ENCODE peak calls at places on chromosomes 5 and 9, in five cellular contexts. X is omental fat pad, D is stomach, V is hepatocyte, F is RWPE1. O is an unnamed sample.

GRCh38 chr9:85971731-85972130 is 30.8 kb downstream of the NAA35 start:
- DNase-seq in X (no peak), D (no peak), V (no peak), F (no peak), O (no peak)

GRCh38 chr9:5644522-5644921 is 15.6 kb downstream of the RIC1 start:
- DNase-seq in X (no peak), D (no peak), V (no peak), F (peak), O (no peak)

GRCh38 chr5:131514316-131515275 is 120.4 kb downstream of the RAPGEF6 start:
- DNase-seq in X (no peak), D (no peak), V (no peak), F (no peak), O (no peak)

GRCh38 chr5:140840978-140841962 is at the start of gene PCDHA8:
- DNase-seq in X (no peak), D (no peak), V (no peak), F (peak), O (no peak)

GRCh38 chr5:42951847-42952411 is 88.2 kb downstream of the ANXA2R start:
- DNase-seq in X (no peak), D (peak), V (no peak), F (no peak), O (peak)

GRCh38 chr5:126858441-126858840 is 81.5 kb downstream of the LMNB1 start:
- DNase-seq in X (no peak), D (no peak), V (no peak), F (no peak), O (no peak)

GRCh38 chr5:35853652-35854051 is 3.0 kb upstream of the IL7R start:
- DNase-seq in X (no peak), D (no peak), V (no peak), F (no peak), O (no peak)

GRCh38 chr9:137372693-137373610 is 50.0 kb downstream of the EXD3 start:
- DNase-seq in X (no peak), D (no peak), V (no peak), F (no peak), O (no peak)

GRCh38 chr9:34334337-34334824 is 5.0 kb downstream of the NUDT2 start:
- DNase-seq in X (no peak), D (no peak), V (no peak), F (no peak), O (no peak)

GRCh38 chr9:38309324-38310195 is 82.9 kb upstream of the ALDH1B1 start:
- DNase-seq in X (no peak), D (no peak), V (peak), F (no peak), O (no peak)

GRCh38 chr5:78242001-78242400 is 52.5 kb downstream of the AP3B1 start:
- DNase-seq in X (no peak), D (no peak), V (no peak), F (no peak), O (no peak)

GRCh38 chr9:27528278-27528885 is 1.2 kb downstream of the MOB3B start:
- DNase-seq in X (peak), D (peak), V (peak), F (peak), O (peak)

GRCh38 chr5:142924135-142924883 is 154.1 kb downstream of the ARHGAP26 start:
- DNase-seq in X (no peak), D (no peak), V (no peak), F (peak), O (no peak)

GRCh38 chr5:77892061-77893010 is 116.2 kb upstream of the TBCA start:
- DNase-seq in X (no peak), D (no peak), V (no peak), F (no peak), O (no peak)

GRCh38 chr9:93085676-93086075 is 10.3 kb upstream of the CARD19 start:
- DNase-seq in X (no peak), D (no peak), V (no peak), F (no peak), O (no peak)

GRCh38 chr5:134161712-134162395 is 14.9 kb downstream of the SKP1 start:
- DNase-seq in X (no peak), D (peak), V (no peak), F (no peak), O (no peak)

GRCh38 chr9:120693609-120694008 is 20.7 kb downstream of the MEGF9 start:
- DNase-seq in X (no peak), D (no peak), V (no peak), F (no peak), O (no peak)

DNA sequence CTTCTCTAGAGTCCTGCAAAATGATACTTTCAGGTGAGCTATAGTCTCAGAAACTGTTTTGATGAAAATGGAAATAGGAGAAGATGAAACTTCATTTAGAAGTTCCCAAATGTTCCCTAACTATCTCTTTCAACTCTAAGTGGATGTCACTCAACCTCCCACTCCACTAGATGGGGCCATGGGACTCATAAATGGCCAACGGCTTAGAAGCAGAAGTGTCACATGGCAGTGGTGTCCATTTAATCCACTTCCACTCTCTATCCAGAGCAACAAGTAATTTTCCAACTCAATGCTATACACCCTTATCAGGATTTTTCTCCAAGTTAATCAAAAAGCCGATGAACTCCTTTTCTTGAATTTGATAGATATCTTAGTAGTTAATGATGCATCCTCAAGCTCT is 295.7 kb downstream of the EDIL3 start:
- DNase-seq in X (no peak), D (no peak), V (peak), F (no peak), O (no peak)
- TF ChIP-seq CTCF in X (no peak), D (no peak), V (peak), F (no peak), O (no peak)

DNA sequence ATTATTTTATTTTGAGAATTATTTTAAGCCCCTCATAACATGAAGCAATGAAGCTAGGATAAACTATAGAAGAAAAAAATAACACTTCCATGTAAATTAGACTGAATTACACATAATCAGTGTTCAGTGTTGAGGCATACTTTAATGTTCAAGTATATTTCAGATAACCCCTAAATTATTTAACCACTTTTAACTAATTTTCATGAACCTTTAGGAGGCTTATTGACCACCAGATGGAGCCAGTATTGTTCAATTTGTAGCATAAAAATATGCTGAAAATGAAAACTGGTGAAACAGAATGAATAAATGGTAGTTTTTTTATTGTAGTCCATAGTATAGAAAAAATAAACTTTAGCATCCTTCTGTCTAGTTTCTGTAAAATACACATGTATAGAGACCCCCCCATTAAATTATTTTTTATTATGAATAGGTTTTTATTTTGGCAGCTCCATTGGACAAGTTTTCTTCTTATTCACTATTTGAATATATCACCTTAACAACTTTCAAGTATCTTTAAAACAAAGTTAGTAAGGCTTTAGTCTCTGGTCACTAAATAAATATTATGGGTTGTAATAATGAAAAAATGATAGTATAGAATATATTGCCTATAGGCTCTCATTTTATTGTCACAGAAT is 190.1 kb downstream of the CWC27 start:
- DNase-seq in X (no peak), D (no peak), V (peak), F (peak), O (no peak)
- TF ChIP-seq CTCF in X (no peak), D (peak), V (peak), F (peak), O (peak)

GRCh38 chr5:103283120-103283519 is 24.6 kb downstream of the MACIR start:
- DNase-seq in X (no peak), D (no peak), V (no peak), F (no peak), O (no peak)
- TF ChIP-seq CTCF in X (no peak), D (no peak), V (no peak), F (no peak), O (no peak)

GRCh38 chr9:129322022-129322621 is 144.1 kb upstream of the IER5L start:
- DNase-seq in X (no peak), D (no peak), V (no peak), F (no peak), O (no peak)

GRCh38 chr9:129319076-129319937 is 141.2 kb upstream of the IER5L start:
- DNase-seq in X (peak), D (peak), V (no peak), F (no peak), O (peak)

GRCh38 chr9:129321511-129322021 is 143.5 kb upstream of the IER5L start:
- DNase-seq in X (no peak), D (peak), V (no peak), F (no peak), O (no peak)

GRCh38 chr9:129319938-129320481 is 141.9 kb upstream of the IER5L start:
- DNase-seq in X (peak), D (peak), V (no peak), F (no peak), O (no peak)

DNA sequence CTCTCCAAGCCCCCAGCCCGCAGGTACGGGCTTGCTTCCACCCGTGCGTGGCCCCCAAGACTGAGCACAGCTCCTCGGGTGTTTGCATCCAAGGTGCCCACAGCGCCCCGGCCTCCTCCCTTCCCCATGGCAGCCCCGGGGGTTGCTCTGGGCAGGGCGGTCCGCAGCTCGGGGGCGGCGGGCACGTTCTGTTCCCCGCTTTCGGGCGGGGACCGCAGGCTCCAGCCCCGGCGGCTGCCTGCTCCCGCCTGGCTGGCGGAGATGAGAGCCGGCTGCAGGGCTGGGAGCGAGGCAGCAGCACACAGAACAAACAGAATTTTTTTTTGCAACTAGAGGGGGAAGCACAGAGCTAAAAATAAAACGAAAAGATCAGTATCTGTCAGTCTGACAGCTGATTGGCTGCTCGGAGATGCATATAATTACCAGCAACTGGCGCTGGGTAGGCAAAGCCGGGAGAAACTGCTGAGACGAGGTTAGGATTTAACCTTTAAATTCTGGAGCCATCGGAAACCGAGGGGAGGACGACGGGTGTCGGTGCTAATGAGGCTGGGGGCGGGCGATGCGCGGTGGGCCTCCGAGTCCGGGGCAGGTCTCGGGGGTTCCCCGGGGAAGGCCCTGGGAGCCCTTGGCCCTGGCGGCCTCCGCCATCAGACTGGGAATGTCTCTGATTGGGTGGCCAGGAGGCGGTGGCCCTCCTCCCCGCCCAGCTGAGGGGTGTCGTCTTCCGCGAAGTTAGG is 142.7 kb upstream of the IER5L start:
- DNase-seq in X (peak), D (peak), V (peak), F (peak), O (no peak)
- TF ChIP-seq CTCF in X (no peak), D (no peak), V (peak), F (no peak), O (no peak)

GRCh38 chr5:179294891-179295777 is 50.1 kb downstream of the ADAMTS2 start:
- DNase-seq in X (no peak), D (no peak), V (no peak), F (no peak), O (no peak)
- TF ChIP-seq CTCF in X (no peak), D (no peak), V (no peak), F (no peak), O (no peak)

DNA sequence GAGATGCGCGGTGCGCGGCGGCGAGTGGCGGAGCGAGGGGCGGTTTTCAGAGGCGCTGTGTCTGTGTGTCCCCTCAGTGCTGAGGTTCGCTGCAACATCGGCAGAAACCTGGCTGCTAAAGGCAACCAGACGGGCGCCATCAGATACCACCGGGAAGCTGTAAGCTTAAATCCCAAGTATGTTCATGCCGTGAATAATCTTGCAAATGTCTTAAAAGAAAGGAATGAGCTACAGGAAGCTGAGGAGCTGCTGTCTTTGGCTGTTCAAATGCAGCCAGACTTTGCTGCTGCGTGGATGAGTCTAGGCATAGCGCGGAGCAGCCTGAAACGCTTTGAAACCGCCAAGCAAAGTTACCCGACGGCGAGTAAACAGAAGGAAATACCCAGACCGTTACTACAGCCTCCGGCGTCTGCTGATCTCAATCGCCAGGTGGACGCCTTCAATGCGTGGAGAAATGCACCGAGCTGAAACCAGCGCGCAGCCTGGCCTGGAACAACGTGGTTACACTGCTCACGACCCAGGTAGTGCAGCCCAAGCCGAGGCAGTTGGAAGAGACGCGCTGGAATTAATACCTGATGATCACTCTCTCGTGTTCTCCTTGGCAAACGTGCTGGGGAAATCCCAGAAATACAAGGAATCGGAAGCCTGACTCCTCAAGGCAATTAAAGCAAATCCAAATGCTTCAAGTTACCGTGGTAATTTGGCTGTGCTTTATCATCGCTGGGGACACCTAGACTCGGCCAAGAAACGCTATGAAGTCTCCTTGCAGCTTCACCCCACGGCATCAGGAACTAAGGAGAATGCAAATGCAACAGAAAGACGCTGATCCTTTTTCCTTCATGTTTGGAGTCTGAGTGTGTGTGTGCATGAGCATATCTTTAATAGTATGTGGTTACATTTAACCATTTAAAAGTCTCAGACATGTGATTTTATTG is 15.9 kb downstream of the OR2V1 start:
- DNase-seq in X (no peak), D (no peak), V (peak), F (peak), O (no peak)
- TF ChIP-seq CTCF in X (no peak), D (no peak), V (no peak), F (no peak), O (no peak)

GRCh38 chr5:154196955-154197652 is 6.6 kb downstream of the GALNT10 start:
- DNase-seq in X (no peak), D (no peak), V (peak), F (no peak), O (no peak)
- TF ChIP-seq CTCF in X (no peak), D (no peak), V (peak), F (no peak), O (no peak)